ENCODE peak calls at places on chromosome 22, in ten cellular contexts. B, W, S, P, Y, D, M, O, A and H are unnamed samples.

GRCh38 chr22:32327066-32327465 is 30.6 kb upstream of the RFPL3 start:
- DNase-seq in S (no peak), W (no peak), A (no peak), O (no peak), B (no peak), M (no peak), P (no peak), D (no peak), Y (no peak), H (no peak)

GRCh38 chr22:21693333-21693998 is 27.7 kb downstream of the PPIL2 start:
- DNase-seq in W (no peak), Y (no peak), M (no peak), O (no peak), D (no peak), P (no peak), A (no peak), B (no peak), S (no peak), H (no peak)

GRCh38 chr22:45448431-45448830 is 34.9 kb downstream of the RIBC2 start:
- DNase-seq in S (no peak), M (no peak), P (no peak), B (no peak), W (no peak), Y (peak; percentile 89), O (no peak), A (no peak), D (no peak), H (peak; percentile 95)

GRCh38 chr22:41939981-41940852 is 6.7 kb downstream of the CENPM start:
- DNase-seq in Y (no peak), D (peak; percentile 43), B (peak; percentile 75), S (peak; percentile 95), O (no peak), A (peak; percentile 98), M (peak; percentile 60), P (no peak), W (no peak), H (no peak)

GRCh38 chr22:44972363-44973083 is 37.3 kb downstream of the PHF21B start:
- DNase-seq in S (no peak), O (no peak), Y (no peak), B (peak; percentile 68), W (no peak), D (no peak), M (no peak), P (no peak), A (no peak), H (no peak)

GRCh38 chr22:21687685-21688259 is 22.0 kb downstream of the PPIL2 start:
- DNase-seq in M (no peak), S (no peak), D (no peak), O (no peak), W (no peak), A (no peak), Y (no peak), B (no peak), P (no peak), H (no peak)

GRCh38 chr22:38901111-38901641 is 29.2 kb upstream of the CBX6 start:
- DNase-seq in W (no peak), S (no peak), O (no peak), A (no peak), M (no peak), Y (no peak), B (no peak), D (no peak), P (peak; percentile 22), H (no peak)

GRCh38 chr22:26901228-26901816 is 243.9 kb downstream of the MIAT start:
- DNase-seq in S (no peak), O (no peak), P (no peak), Y (no peak), W (no peak), A (no peak), B (no peak), M (no peak), D (no peak), H (no peak)

DNA sequence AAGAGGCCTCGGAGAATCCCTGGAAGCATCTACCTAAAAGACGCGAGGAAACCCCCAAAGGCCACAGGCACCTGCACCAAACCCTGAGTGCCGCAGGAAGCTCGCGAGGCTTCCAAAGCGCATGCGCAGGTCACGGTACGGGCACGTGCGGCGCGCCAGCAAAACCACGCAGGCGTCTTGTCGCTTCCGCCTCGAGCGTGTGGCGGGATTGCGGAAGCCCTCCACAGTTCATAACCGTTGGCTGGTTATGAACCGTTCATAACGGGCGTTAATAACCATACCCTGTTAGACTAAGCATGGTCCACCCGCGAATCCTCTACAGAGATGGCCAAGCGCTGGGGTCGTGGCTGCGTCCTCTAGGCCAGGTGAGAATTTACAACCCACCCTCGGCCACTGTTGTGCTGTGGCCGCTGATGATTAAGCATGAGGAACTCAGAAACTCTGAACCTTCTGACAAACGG is 46.4 kb downstream of the MORC2 start:
- DNase-seq in D (no peak), Y (no peak), A (peak; percentile 60), P (peak; percentile 70), B (peak; percentile 32), O (no peak), S (peak; percentile 91), W (peak; percentile 15), M (peak; percentile 52), H (peak; percentile 89)
- TF ChIP-seq POLR2AphosphoS5 in D (no peak), Y (no peak), A (peak; percentile 82), P (no peak), B (peak; percentile 33), O (no peak), S (peak; percentile 84), W (peak; percentile 73), M (peak; percentile 41), H (peak; percentile 63)

GRCh38 chr22:28141614-28142013 is 222.6 kb upstream of the PITPNB start:
- DNase-seq in Y (no peak), D (no peak), M (no peak), B (no peak), P (no peak), S (no peak), W (no peak), A (no peak), O (no peak), H (no peak)

GRCh38 chr22:28139993-28140392 is 220.9 kb upstream of the PITPNB start:
- DNase-seq in M (no peak), O (no peak), B (no peak), S (no peak), P (no peak), D (no peak), A (no peak), Y (no peak), W (no peak), H (no peak)

GRCh38 chr22:28143206-28143605 is 224.2 kb upstream of the PITPNB start:
- DNase-seq in M (no peak), D (no peak), A (no peak), S (no peak), W (no peak), P (no peak), B (no peak), O (no peak), Y (no peak), H (no peak)

GRCh38 chr22:28143961-28144745 is 225.1 kb upstream of the PITPNB start:
- DNase-seq in P (no peak), M (no peak), D (no peak), Y (no peak), B (no peak), W (no peak), S (no peak), O (no peak), A (no peak), H (no peak)

DNA sequence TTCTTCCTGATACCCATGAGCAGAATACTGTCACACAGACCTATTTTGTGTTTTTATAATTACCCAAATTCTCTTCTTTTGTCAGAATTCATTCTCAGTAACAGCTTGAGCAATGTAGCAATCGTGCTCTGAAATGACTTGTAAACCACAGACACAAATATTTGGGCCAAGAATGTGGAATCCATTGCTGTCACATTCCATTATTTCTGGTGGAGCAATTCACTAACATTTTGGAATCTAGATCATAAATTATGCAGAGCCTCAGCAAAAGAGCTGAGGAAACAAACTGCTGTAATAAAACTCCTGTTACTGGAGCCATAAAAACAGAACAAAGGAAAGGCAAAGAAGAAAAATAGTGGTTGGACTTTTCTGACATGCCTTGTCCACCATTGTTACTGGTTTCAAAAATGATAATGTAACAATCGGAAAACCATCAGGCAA is 223.3 kb upstream of the PITPNB start:
- DNase-seq in S (no peak), Y (no peak), P (no peak), D (no peak), M (no peak), A (no peak), B (peak; percentile 12), W (no peak), O (no peak), H (no peak)
- TF ChIP-seq POLR2AphosphoS5 in S (no peak), Y (peak; percentile 53), P (peak; percentile 85), D (no peak), M (no peak), A (no peak), B (peak; percentile 65), W (no peak), O (no peak), H (peak; percentile 60)

GRCh38 chr22:50674127-50674493 is 1.5 kb downstream of the SHANK3 start:
- DNase-seq in P (peak; percentile 85), A (no peak), B (no peak), Y (no peak), W (no peak), D (no peak), O (no peak), M (no peak), S (no peak), H (no peak)

GRCh38 chr22:50672041-50672440 is 582 bp upstream of the SHANK3 start:
- DNase-seq in A (no peak), S (no peak), O (no peak), D (no peak), W (no peak), Y (peak; percentile 60), P (no peak), B (no peak), M (no peak), H (no peak)

GRCh38 chr22:50673231-50674126 is 856 bp downstream of the SHANK3 start:
- DNase-seq in M (no peak), B (no peak), O (no peak), S (no peak), P (peak; percentile 62), A (no peak), D (no peak), Y (no peak), W (no peak), H (peak; percentile 80)

GRCh38 chr22:50671641-50672040 is 982 bp upstream of the SHANK3 start:
- DNase-seq in P (no peak), D (no peak), A (no peak), B (no peak), M (no peak), O (no peak), S (no peak), W (no peak), Y (no peak), H (no peak)

DNA sequence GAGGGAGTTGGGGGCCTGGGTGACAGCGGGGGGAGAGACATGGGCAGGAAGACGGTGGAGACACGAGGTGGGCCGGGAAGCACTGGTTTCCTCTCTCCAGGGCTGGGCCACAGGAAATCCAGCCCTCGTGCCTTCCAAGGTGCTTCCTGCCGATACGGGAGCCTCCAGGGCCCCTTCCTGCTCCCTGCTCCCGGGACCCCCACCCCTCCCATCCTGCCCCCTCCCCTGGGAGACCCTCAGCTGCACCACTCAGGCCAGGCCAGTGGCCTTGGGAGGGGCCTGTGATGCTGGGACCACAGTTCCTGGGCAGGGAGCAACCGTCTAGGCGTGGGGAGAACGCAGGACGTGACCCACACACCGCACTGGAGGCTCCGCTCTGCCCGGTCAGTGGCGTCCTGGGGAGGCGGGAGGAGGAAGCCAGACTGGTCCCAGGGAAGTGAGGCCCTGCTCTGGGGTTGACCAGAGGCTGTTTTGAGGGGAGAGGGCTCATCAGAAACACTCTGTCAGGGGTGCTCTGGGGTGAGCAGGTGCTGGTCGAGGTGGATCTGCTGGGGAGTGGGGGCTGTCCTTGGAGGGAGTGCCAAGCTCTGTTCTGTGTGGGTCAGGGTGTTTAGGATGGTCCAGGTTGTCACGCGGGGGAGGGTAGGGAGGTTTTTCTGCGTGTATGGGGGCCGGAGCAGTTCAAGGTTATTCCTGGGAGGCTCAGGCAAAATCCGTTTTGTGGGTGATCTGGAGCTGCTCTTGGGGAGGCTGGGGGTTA is at the start of gene SHANK3:
- DNase-seq in O (no peak), Y (peak; percentile 81), P (peak; percentile 48), S (peak; percentile 89), W (no peak), D (peak; percentile 5), B (no peak), A (no peak), M (peak; percentile 55), H (no peak)
- TF ChIP-seq POLR2AphosphoS5 in O (no peak), Y (no peak), P (no peak), S (peak; percentile 90), W (no peak), D (no peak), B (no peak), A (no peak), M (peak; percentile 93), H (peak; percentile 44)

GRCh38 chr22:20020533-20021195 is at the start of gene TANGO2:
- DNase-seq in B (peak; percentile 92), A (peak; percentile 37), S (peak; percentile 97), Y (peak; percentile 89), W (no peak), M (peak; percentile 93), D (peak; percentile 100), P (peak; percentile 99), O (peak; percentile 51), H (peak; percentile 94)

GRCh38 chr22:20023214-20023613 is 2.3 kb downstream of the TANGO2 start:
- DNase-seq in B (no peak), D (no peak), M (no peak), P (no peak), O (no peak), A (no peak), Y (no peak), S (no peak), W (no peak), H (no peak)

GRCh38 chr22:20019661-20020532 is 1.0 kb upstream of the TANGO2 start:
- DNase-seq in D (no peak), P (no peak), A (no peak), O (no peak), M (no peak), Y (no peak), B (no peak), S (peak; percentile 84), W (no peak), H (no peak)

GRCh38 chr22:20022231-20023069 is 1.5 kb downstream of the TANGO2 start:
- DNase-seq in Y (no peak), B (no peak), W (no peak), S (no peak), M (no peak), A (no peak), O (no peak), P (no peak), D (no peak), H (no peak)

GRCh38 chr22:20021196-20022181 is 579 bp downstream of the TANGO2 start:
- DNase-seq in M (peak; percentile 91), D (peak; percentile 96), B (peak; percentile 52), O (no peak), A (no peak), P (peak; percentile 75), W (no peak), Y (no peak), S (no peak), H (no peak)
- TF ChIP-seq POLR2AphosphoS5 in M (peak; percentile 67), D (no peak), B (peak; percentile 72), O (no peak), A (no peak), P (no peak), W (no peak), Y (no peak), S (peak; percentile 68), H (peak; percentile 48)